ENCODE peak calls at places on chromosomes 4 and X, in eight cellular contexts. Z, B, C, K, D, L, Y and A are unnamed samples.

GRCh38 chr4:177051473-177052060 is 258.1 kb upstream of the NEIL3 start:
- DNase-seq in Z (no peak), D (peak), C (no peak), B (no peak), L (peak), Y (peak), K (peak), A (no peak)

GRCh38 chrX:138986235-138986634 is 274.7 kb upstream of the FGF13 start:
- DNase-seq in K (no peak), Z (no peak), L (no peak), B (no peak), D (no peak), C (no peak), Y (no peak), A (no peak)

GRCh38 chr4:143337600-143338287 is 1.1 kb downstream of the GAB1 start:
- DNase-seq in B (peak), C (no peak), K (peak), Y (no peak), D (no peak), L (peak), Z (no peak), A (peak)

GRCh38 chr4:41538017-41538733 is at the start of gene LIMCH1:
- DNase-seq in Z (no peak), Y (peak), B (peak), D (no peak), L (peak), K (no peak), C (no peak), A (peak)

GRCh38 chrX:153853180-153853901 is 23.0 kb upstream of the PDZD4 start:
- DNase-seq in Y (no peak), Z (no peak), D (no peak), K (no peak), B (no peak), L (no peak), C (no peak), A (no peak)

GRCh38 chr4:89398146-89398545 is 90.5 kb upstream of the GPRIN3 start:
- DNase-seq in D (no peak), C (no peak), Z (no peak), L (no peak), B (no peak), K (no peak), Y (no peak), A (no peak)

GRCh38 chr4:61204353-61204752 is 4.2 kb downstream of the ADGRL3 start:
- DNase-seq in D (no peak), Y (peak), K (peak), B (no peak), L (no peak), Z (no peak), C (no peak), A (no peak)

GRCh38 chr4:26330946-26331345 is 10.1 kb downstream of the RBPJ start:
- DNase-seq in C (no peak), D (peak), Z (no peak), K (no peak), Y (peak), B (no peak), L (no peak), A (no peak)

GRCh38 chrX:131778269-131779218 is 234.7 kb downstream of the OR13H1 start:
- DNase-seq in L (peak), Z (no peak), C (no peak), D (no peak), B (peak), Y (no peak), K (no peak), A (no peak)

GRCh38 chr4:88179261-88179660 is 20.8 kb upstream of the ABCG2 start:
- DNase-seq in L (no peak), B (no peak), C (no peak), D (no peak), Y (no peak), Z (no peak), K (no peak), A (no peak)

GRCh38 chrX:21741869-21742701 is 15.8 kb downstream of the SMPX start:
- DNase-seq in L (no peak), B (no peak), D (peak), K (no peak), Y (peak), C (no peak), Z (no peak), A (no peak)

GRCh38 chr4:25795566-25796454 is 67.0 kb downstream of the SEL1L3 start:
- DNase-seq in L (no peak), C (no peak), D (no peak), Z (no peak), K (peak), B (no peak), Y (peak), A (no peak)

GRCh38 chrX:56726609-56727008 is 2.4 kb upstream of the NBDY start:
- DNase-seq in Y (peak), C (no peak), Z (no peak), K (peak), D (peak), L (no peak), B (peak), A (no peak)

GRCh38 chrX:33132569-33132968 is 78.8 kb downstream of the DMD start:
- DNase-seq in D (no peak), K (no peak), Y (no peak), B (no peak), L (no peak), Z (no peak), C (no peak), A (no peak)

GRCh38 chr4:41797260-41797659 is 48.7 kb upstream of the PHOX2B start:
- DNase-seq in Y (no peak), Z (no peak), C (no peak), L (no peak), B (no peak), D (no peak), K (no peak), A (no peak)

GRCh38 chr4:38182334-38182998 is 222.3 kb downstream of the PTTG2 start:
- DNase-seq in Z (no peak), L (no peak), B (no peak), C (no peak), K (no peak), D (no peak), Y (no peak), A (no peak)

GRCh38 chrX:16335181-16335580 is 167.9 kb downstream of the MAGEB17 start:
- DNase-seq in Y (no peak), L (no peak), Z (no peak), C (no peak), K (no peak), B (no peak), D (no peak), A (no peak)

GRCh38 chr4:54054501-54054900 is 9.9 kb downstream of the CHIC2 start:
- DNase-seq in C (no peak), K (no peak), L (no peak), D (no peak), B (no peak), Z (no peak), Y (no peak), A (no peak)

GRCh38 chr4:124635331-124635730 is 77.2 kb downstream of the ANKRD50 start:
- DNase-seq in Z (no peak), C (no peak), L (no peak), D (no peak), B (no peak), Y (no peak), K (peak), A (no peak)